ENCODE peak calls at places on chromosomes 2 and 18, in nine cellular contexts. One of them, this sample, is unnamed.

GRCh38 chr2:135952891-135953290 is 32.5 kb downstream of the DARS1 start:
- DNase-seq in upper lobe of right lung: no peak
- DNase-seq in endodermal cell: no peak
- DNase-seq in Peyer's patch: no peak
- DNase-seq in psoas muscle: no peak
- DNase-seq in HFFc6: no peak
- DNase-seq in thyroid gland: no peak
- DNase-seq in GM13976: no peak
- DNase-seq in epithelial cell of esophagus: no peak
- DNase-seq in this sample: no peak

GRCh38 chr18:23722646-23723045 is 33.4 kb downstream of the LAMA3 start:
- DNase-seq in upper lobe of right lung: no peak
- DNase-seq in endodermal cell: no peak
- DNase-seq in Peyer's patch: no peak
- DNase-seq in psoas muscle: no peak
- DNase-seq in HFFc6: no peak
- DNase-seq in thyroid gland: no peak
- DNase-seq in GM13976: no peak
- DNase-seq in epithelial cell of esophagus: no peak
- DNase-seq in this sample: no peak

GRCh38 chr2:102251042-102251848 is 60.1 kb upstream of the IL1RL1 start:
- DNase-seq in upper lobe of right lung: peak; percentile 85
- DNase-seq in endodermal cell: peak; percentile 88
- DNase-seq in Peyer's patch: peak; percentile 71
- DNase-seq in psoas muscle: peak; percentile 80
- DNase-seq in HFFc6: no peak
- DNase-seq in thyroid gland: peak; percentile 50
- DNase-seq in GM13976: peak; percentile 76
- DNase-seq in epithelial cell of esophagus: peak; percentile 62
- DNase-seq in this sample: peak; percentile 75

GRCh38 chr2:170723446-170723958 is 8.4 kb downstream of the SP5 start:
- DNase-seq in upper lobe of right lung: no peak
- DNase-seq in endodermal cell: peak; percentile 71
- DNase-seq in Peyer's patch: no peak
- DNase-seq in psoas muscle: no peak
- DNase-seq in HFFc6: no peak
- DNase-seq in thyroid gland: no peak
- DNase-seq in GM13976: no peak
- DNase-seq in epithelial cell of esophagus: no peak
- DNase-seq in this sample: no peak

GRCh38 chr2:173676647-173677046 is 288.5 kb downstream of the SP3 start:
- DNase-seq in upper lobe of right lung: no peak
- DNase-seq in endodermal cell: no peak
- DNase-seq in Peyer's patch: no peak
- DNase-seq in psoas muscle: no peak
- DNase-seq in HFFc6: no peak
- DNase-seq in thyroid gland: no peak
- DNase-seq in GM13976: no peak
- DNase-seq in epithelial cell of esophagus: peak; percentile 30
- DNase-seq in this sample: no peak

GRCh38 chr18:44588466-44588865 is 92.2 kb upstream of the SETBP1 start:
- DNase-seq in upper lobe of right lung: no peak
- DNase-seq in endodermal cell: no peak
- DNase-seq in Peyer's patch: no peak
- DNase-seq in psoas muscle: no peak
- DNase-seq in HFFc6: no peak
- DNase-seq in thyroid gland: no peak
- DNase-seq in GM13976: no peak
- DNase-seq in epithelial cell of esophagus: no peak
- DNase-seq in this sample: no peak

GRCh38 chr2:214810670-214811069 is 1.2 kb upstream of the BARD1 start:
- DNase-seq in upper lobe of right lung: no peak
- DNase-seq in endodermal cell: peak; percentile 53
- DNase-seq in Peyer's patch: peak; percentile 47
- DNase-seq in psoas muscle: no peak
- DNase-seq in HFFc6: no peak
- DNase-seq in thyroid gland: peak; percentile 11
- DNase-seq in GM13976: no peak
- DNase-seq in epithelial cell of esophagus: peak; percentile 23
- DNase-seq in this sample: peak; percentile 6

GRCh38 chr2:41706261-41706660 is 341.6 kb upstream of the PKDCC start:
- DNase-seq in upper lobe of right lung: no peak
- DNase-seq in endodermal cell: no peak
- DNase-seq in Peyer's patch: no peak
- DNase-seq in psoas muscle: no peak
- DNase-seq in HFFc6: no peak
- DNase-seq in thyroid gland: no peak
- DNase-seq in GM13976: no peak
- DNase-seq in epithelial cell of esophagus: peak; percentile 13
- DNase-seq in this sample: no peak

GRCh38 chr18:10168477-10168876 is 254.7 kb downstream of the VAPA start:
- DNase-seq in upper lobe of right lung: no peak
- DNase-seq in endodermal cell: no peak
- DNase-seq in Peyer's patch: no peak
- DNase-seq in psoas muscle: no peak
- DNase-seq in HFFc6: no peak
- DNase-seq in thyroid gland: no peak
- DNase-seq in GM13976: no peak
- DNase-seq in epithelial cell of esophagus: no peak
- DNase-seq in this sample: no peak

GRCh38 chr18:46916551-46917107 is 678 bp downstream of the PIAS2 start:
- DNase-seq in upper lobe of right lung: no peak
- DNase-seq in endodermal cell: peak; percentile 78
- DNase-seq in Peyer's patch: no peak
- DNase-seq in psoas muscle: no peak
- DNase-seq in HFFc6: peak; percentile 16
- DNase-seq in thyroid gland: no peak
- DNase-seq in GM13976: peak; percentile 65
- DNase-seq in epithelial cell of esophagus: peak; percentile 40
- DNase-seq in this sample: peak; percentile 49

GRCh38 chr18:12742453-12742852 is 39.6 kb downstream of the PSMG2 start:
- DNase-seq in upper lobe of right lung: no peak
- DNase-seq in endodermal cell: no peak
- DNase-seq in Peyer's patch: no peak
- DNase-seq in psoas muscle: no peak
- DNase-seq in HFFc6: peak; percentile 82
- DNase-seq in thyroid gland: no peak
- DNase-seq in GM13976: no peak
- DNase-seq in epithelial cell of esophagus: peak; percentile 92
- DNase-seq in this sample: no peak

GRCh38 chr18:43830905-43831304 is 553.6 kb upstream of the SYT4 start:
- DNase-seq in upper lobe of right lung: no peak
- DNase-seq in endodermal cell: no peak
- DNase-seq in Peyer's patch: no peak
- DNase-seq in psoas muscle: no peak
- DNase-seq in HFFc6: no peak
- DNase-seq in thyroid gland: no peak
- DNase-seq in GM13976: no peak
- DNase-seq in epithelial cell of esophagus: no peak
- DNase-seq in this sample: no peak

GRCh38 chr2:29066989-29067605 is 7.2 kb downstream of the PCARE start:
- DNase-seq in upper lobe of right lung: no peak
- DNase-seq in endodermal cell: peak; percentile 31
- DNase-seq in Peyer's patch: no peak
- DNase-seq in psoas muscle: no peak
- DNase-seq in HFFc6: no peak
- DNase-seq in thyroid gland: no peak
- DNase-seq in GM13976: no peak
- DNase-seq in epithelial cell of esophagus: peak; percentile 97
- DNase-seq in this sample: no peak

GRCh38 chr2:84954329-84954728 is 16.6 kb upstream of the KCMF1 start:
- DNase-seq in upper lobe of right lung: peak; percentile 16
- DNase-seq in endodermal cell: no peak
- DNase-seq in Peyer's patch: no peak
- DNase-seq in psoas muscle: no peak
- DNase-seq in HFFc6: no peak
- DNase-seq in thyroid gland: no peak
- DNase-seq in GM13976: no peak
- DNase-seq in epithelial cell of esophagus: no peak
- DNase-seq in this sample: no peak

GRCh38 chr2:215019521-215020145 is 118.8 kb downstream of the ABCA12 start:
- DNase-seq in upper lobe of right lung: no peak
- DNase-seq in endodermal cell: no peak
- DNase-seq in Peyer's patch: no peak
- DNase-seq in psoas muscle: no peak
- DNase-seq in HFFc6: no peak
- DNase-seq in thyroid gland: no peak
- DNase-seq in GM13976: no peak
- DNase-seq in epithelial cell of esophagus: no peak
- DNase-seq in this sample: no peak

GRCh38 chr2:155364766-155365165 is 666.3 kb downstream of the KCNJ3 start:
- DNase-seq in upper lobe of right lung: no peak
- DNase-seq in endodermal cell: no peak
- DNase-seq in Peyer's patch: no peak
- DNase-seq in psoas muscle: no peak
- DNase-seq in HFFc6: no peak
- DNase-seq in thyroid gland: no peak
- DNase-seq in GM13976: no peak
- DNase-seq in epithelial cell of esophagus: no peak
- DNase-seq in this sample: no peak

GRCh38 chr2:122209377-122209776 is 453.9 kb downstream of the TSN start:
- DNase-seq in upper lobe of right lung: no peak
- DNase-seq in endodermal cell: no peak
- DNase-seq in Peyer's patch: no peak
- DNase-seq in psoas muscle: no peak
- DNase-seq in HFFc6: no peak
- DNase-seq in thyroid gland: no peak
- DNase-seq in GM13976: no peak
- DNase-seq in epithelial cell of esophagus: no peak
- DNase-seq in this sample: no peak

GRCh38 chr2:112220831-112221230 is 34.0 kb downstream of the ZC3H8 start:
- DNase-seq in upper lobe of right lung: no peak
- DNase-seq in endodermal cell: no peak
- DNase-seq in Peyer's patch: no peak
- DNase-seq in psoas muscle: no peak
- DNase-seq in HFFc6: no peak
- DNase-seq in thyroid gland: no peak
- DNase-seq in GM13976: no peak
- DNase-seq in epithelial cell of esophagus: no peak
- DNase-seq in this sample: no peak

GRCh38 chr2:112220186-112220585 is 34.7 kb downstream of the ZC3H8 start:
- DNase-seq in upper lobe of right lung: no peak
- DNase-seq in endodermal cell: no peak
- DNase-seq in Peyer's patch: no peak
- DNase-seq in psoas muscle: no peak
- DNase-seq in HFFc6: no peak
- DNase-seq in thyroid gland: no peak
- DNase-seq in GM13976: no peak
- DNase-seq in epithelial cell of esophagus: no peak
- DNase-seq in this sample: no peak

GRCh38 chr2:112217854-112218253 is 37.0 kb downstream of the ZC3H8 start:
- DNase-seq in upper lobe of right lung: no peak
- DNase-seq in endodermal cell: no peak
- DNase-seq in Peyer's patch: no peak
- DNase-seq in psoas muscle: no peak
- DNase-seq in HFFc6: no peak
- DNase-seq in thyroid gland: no peak
- DNase-seq in GM13976: no peak
- DNase-seq in epithelial cell of esophagus: no peak
- DNase-seq in this sample: no peak

DNA sequence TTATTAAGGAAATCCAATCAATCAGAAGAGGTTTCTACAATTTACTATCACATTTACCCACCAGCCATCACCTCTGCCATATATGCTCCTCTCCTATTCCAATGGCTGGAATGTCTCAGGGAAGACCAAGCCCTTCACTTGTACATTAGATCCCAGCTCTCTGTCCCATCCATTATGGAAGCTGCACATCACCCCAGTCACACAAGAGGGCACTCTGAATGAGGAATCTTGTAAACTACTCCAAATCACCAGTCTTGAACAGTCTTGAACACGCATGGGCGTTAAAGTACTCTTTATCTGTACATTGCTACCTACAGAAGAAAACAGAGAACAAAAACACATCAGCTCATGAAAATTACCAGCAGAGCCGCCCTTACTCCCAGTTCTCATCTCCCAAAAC is 38.7 kb downstream of the ZC3H8 start:
- DNase-seq in upper lobe of right lung: no peak
- DNase-seq in endodermal cell: no peak
- DNase-seq in Peyer's patch: no peak
- DNase-seq in psoas muscle: no peak
- DNase-seq in HFFc6: peak; percentile 8
- DNase-seq in thyroid gland: no peak
- DNase-seq in GM13976: no peak
- DNase-seq in epithelial cell of esophagus: peak; percentile 33
- DNase-seq in this sample: no peak
- TF ChIP-seq CTCF in upper lobe of right lung: no peak
- TF ChIP-seq CTCF in endodermal cell: peak; percentile 35
- TF ChIP-seq CTCF in Peyer's patch: no peak
- TF ChIP-seq CTCF in psoas muscle: no peak
- TF ChIP-seq CTCF in HFFc6: peak; percentile 55
- TF ChIP-seq CTCF in thyroid gland: no peak
- TF ChIP-seq CTCF in GM13976: no peak
- TF ChIP-seq CTCF in epithelial cell of esophagus: peak; percentile 40
- TF ChIP-seq CTCF in this sample: no peak

GRCh38 chr2:9256570-9257043 is 50.0 kb downstream of the ASAP2 start:
- DNase-seq in upper lobe of right lung: no peak
- DNase-seq in endodermal cell: peak; percentile 68
- DNase-seq in Peyer's patch: no peak
- DNase-seq in psoas muscle: no peak
- DNase-seq in HFFc6: peak; percentile 5
- DNase-seq in thyroid gland: peak; percentile 76
- DNase-seq in GM13976: no peak
- DNase-seq in epithelial cell of esophagus: no peak
- DNase-seq in this sample: no peak
- TF ChIP-seq CTCF in upper lobe of right lung: no peak
- TF ChIP-seq CTCF in endodermal cell: no peak
- TF ChIP-seq CTCF in Peyer's patch: no peak
- TF ChIP-seq CTCF in psoas muscle: no peak
- TF ChIP-seq CTCF in HFFc6: no peak
- TF ChIP-seq CTCF in thyroid gland: no peak
- TF ChIP-seq CTCF in GM13976: no peak
- TF ChIP-seq CTCF in epithelial cell of esophagus: no peak
- TF ChIP-seq CTCF in this sample: no peak

DNA sequence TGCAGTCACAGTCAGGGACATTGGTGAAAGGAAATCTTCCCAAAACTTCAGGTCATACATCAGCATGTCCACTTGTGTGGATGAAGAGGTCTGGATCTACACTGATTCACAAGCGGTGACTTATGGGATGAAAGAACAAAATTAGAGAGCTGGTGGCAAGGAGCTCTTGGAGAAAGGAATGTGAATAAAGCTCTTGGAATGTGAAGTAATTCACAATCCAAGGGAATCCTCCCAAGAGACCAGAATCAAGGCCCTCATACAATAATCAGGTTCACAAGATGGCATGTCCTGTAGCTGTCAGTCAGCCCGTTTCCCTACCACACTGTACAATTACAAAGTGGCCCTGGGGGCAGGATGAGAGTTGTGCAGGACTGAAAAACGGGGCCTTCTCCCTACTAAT is 96.2 kb downstream of the MRPS9 start:
- DNase-seq in upper lobe of right lung: no peak
- DNase-seq in endodermal cell: no peak
- DNase-seq in Peyer's patch: no peak
- DNase-seq in psoas muscle: no peak
- DNase-seq in HFFc6: no peak
- DNase-seq in thyroid gland: no peak
- DNase-seq in GM13976: no peak
- DNase-seq in epithelial cell of esophagus: no peak
- DNase-seq in this sample: no peak
- TF ChIP-seq CTCF in upper lobe of right lung: no peak
- TF ChIP-seq CTCF in endodermal cell: no peak
- TF ChIP-seq CTCF in Peyer's patch: no peak
- TF ChIP-seq CTCF in psoas muscle: no peak
- TF ChIP-seq CTCF in HFFc6: no peak
- TF ChIP-seq CTCF in thyroid gland: no peak
- TF ChIP-seq CTCF in GM13976: no peak
- TF ChIP-seq CTCF in epithelial cell of esophagus: no peak
- TF ChIP-seq CTCF in this sample: no peak

GRCh38 chr2:73293534-73294171 is at the start of gene EGR4:
- DNase-seq in upper lobe of right lung: peak; percentile 78
- DNase-seq in endodermal cell: peak; percentile 95
- DNase-seq in Peyer's patch: peak; percentile 56
- DNase-seq in psoas muscle: peak; percentile 66
- DNase-seq in HFFc6: peak; percentile 28
- DNase-seq in thyroid gland: peak; percentile 20
- DNase-seq in GM13976: peak; percentile 97
- DNase-seq in epithelial cell of esophagus: peak; percentile 82
- DNase-seq in this sample: peak; percentile 95
- TF ChIP-seq CTCF in upper lobe of right lung: no peak
- TF ChIP-seq CTCF in endodermal cell: peak; percentile 24
- TF ChIP-seq CTCF in Peyer's patch: no peak
- TF ChIP-seq CTCF in psoas muscle: no peak
- TF ChIP-seq CTCF in HFFc6: no peak
- TF ChIP-seq CTCF in thyroid gland: no peak
- TF ChIP-seq CTCF in GM13976: no peak
- TF ChIP-seq CTCF in epithelial cell of esophagus: no peak
- TF ChIP-seq CTCF in this sample: no peak